ENCODE peak calls at places on chromosomes 12 and 14, in five cellular contexts. T, Q, P, X and R are unnamed samples.

GRCh38 chr14:53002576-53002975 is 51.7 kb upstream of the FERMT2 start:
- DNase-seq in T (peak), Q (no peak), P (peak), X (no peak), R (no peak)

GRCh38 chr12:22312336-22312735 is 22.2 kb downstream of the ST8SIA1 start:
- DNase-seq in T (no peak), Q (no peak), P (peak), X (no peak), R (no peak)

GRCh38 chr12:87444039-87444438 is 585.2 kb downstream of the C12orf50 start:
- DNase-seq in T (no peak), Q (no peak), P (no peak), X (no peak), R (no peak)

GRCh38 chr14:102775855-102776760 is 1.1 kb upstream of the TRAF3 start:
- DNase-seq in T (peak), Q (no peak), P (peak), X (no peak), R (no peak)

GRCh38 chr12:43551271-43551970 is 582 bp downstream of the ADAMTS20 start:
- DNase-seq in T (no peak), Q (no peak), P (no peak), X (no peak), R (no peak)

GRCh38 chr14:99633141-99633540 is 11.8 kb upstream of the HHIPL1 start:
- DNase-seq in T (no peak), Q (no peak), P (no peak), X (no peak), R (no peak)

GRCh38 chr12:84910549-84911241 is 1.9 kb downstream of the SLC6A15 start:
- DNase-seq in T (no peak), Q (no peak), P (no peak), X (no peak), R (no peak)

GRCh38 chr12:105485321-105485910 is 154.9 kb downstream of the C12orf75 start:
- DNase-seq in T (no peak), Q (no peak), P (no peak), X (no peak), R (no peak)

GRCh38 chr14:90758028-90758889 is 58.0 kb downstream of the TTC7B start:
- DNase-seq in T (peak), Q (peak), P (peak), X (peak), R (peak)

GRCh38 chr12:126558810-126559209 is 1493.6 kb downstream of the AACS start:
- DNase-seq in T (no peak), Q (no peak), P (no peak), X (no peak), R (no peak)

DNA sequence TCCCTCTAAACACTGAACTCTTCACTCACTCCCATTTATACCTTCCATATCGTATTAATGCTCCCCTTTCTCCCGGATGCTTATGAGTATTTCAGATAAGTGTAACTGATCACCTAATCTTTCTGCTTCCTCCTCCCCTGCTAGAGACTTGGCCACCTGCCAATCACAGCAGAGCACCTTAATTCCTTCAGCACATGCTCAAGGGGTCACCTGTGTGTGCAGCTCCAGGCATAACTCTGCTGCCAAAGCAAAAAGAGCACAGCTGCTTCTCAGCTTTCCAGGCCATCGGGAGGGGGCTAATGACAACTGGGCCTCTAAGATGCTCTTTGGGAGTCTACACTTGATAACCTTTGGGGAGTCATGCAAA is 106.9 kb upstream of the DYRK2 start:
- DNase-seq in T (no peak), Q (no peak), P (no peak), X (no peak), R (no peak)
- TF ChIP-seq CEBPB in T (no peak), Q (no peak), P (no peak), X (no peak), R (no peak)

GRCh38 chr12:101697197-101697929 is at the start of gene CHPT1:
- DNase-seq in T (peak), Q (peak), P (peak), X (no peak), R (no peak)
- TF ChIP-seq ZNF274 in T (no peak), Q (no peak), P (peak), X (no peak), R (no peak)

GRCh38 chr12:124640096-124640495 is 72.7 kb upstream of the NCOR2 start:
- DNase-seq in T (no peak), Q (no peak), P (no peak), X (no peak), R (no peak)
- TF ChIP-seq MAX in T (no peak), Q (no peak), P (no peak), X (no peak), R (no peak)

GRCh38 chr12:34406996-34407300 is 384.7 kb downstream of the ALG10 start:
- DNase-seq in T (no peak), Q (no peak), P (no peak), X (no peak), R (no peak)
- TF ChIP-seq CEBPB in T (no peak), Q (no peak), P (no peak), X (no peak), R (no peak)

GRCh38 chr12:53789570-53789969 is 37.8 kb upstream of the CISTR start:
- DNase-seq in T (no peak), Q (no peak), P (no peak), X (no peak), R (no peak)
- TF ChIP-seq ZNF274 in T (no peak), Q (no peak), P (no peak), X (no peak), R (no peak)

DNA sequence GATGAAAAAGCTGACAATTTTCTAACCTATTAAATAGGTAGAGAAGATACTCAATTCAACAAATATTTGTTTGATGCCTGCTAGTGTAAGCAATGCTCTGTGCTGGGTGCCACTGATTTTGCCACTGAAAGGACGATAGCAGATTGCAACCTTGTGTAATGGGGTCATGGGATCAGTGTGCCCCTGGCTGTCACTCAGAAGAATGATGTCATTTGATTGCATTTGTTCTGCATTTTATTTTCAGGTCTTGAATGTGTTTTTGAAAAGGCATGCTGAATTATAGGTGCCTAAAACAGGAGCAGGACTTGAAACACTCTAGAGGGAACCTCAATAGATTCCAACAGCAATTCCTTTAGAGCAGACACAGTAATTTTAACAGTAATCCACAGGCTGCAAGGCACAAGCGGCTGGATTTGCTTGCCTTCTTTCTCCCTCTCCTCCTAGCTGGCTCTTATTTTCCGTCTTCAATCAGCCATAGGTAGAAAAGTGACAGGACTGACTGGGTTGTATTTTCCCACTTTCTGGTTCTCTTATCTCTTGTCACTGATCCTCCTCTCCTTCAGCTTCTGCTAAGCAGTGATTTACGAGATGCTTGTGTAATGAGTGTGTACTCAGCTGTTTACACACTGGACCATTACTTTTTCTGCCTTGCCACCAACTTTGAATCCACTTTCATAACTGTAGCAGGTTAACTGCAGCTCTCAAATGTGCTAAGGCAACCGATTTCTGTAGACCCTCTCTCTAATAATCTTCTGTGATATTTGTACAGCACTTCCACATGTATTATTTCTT is 4.1 kb downstream of the PLXNC1 start:
- DNase-seq in T (no peak), Q (no peak), P (peak), X (no peak), R (no peak)
- TF ChIP-seq MAX in T (no peak), Q (no peak), P (no peak), X (no peak), R (no peak)

GRCh38 chr14:59507063-59507751 is 22.9 kb downstream of the JKAMP start:
- DNase-seq in T (peak), Q (peak), P (peak), X (peak), R (no peak)
- TF ChIP-seq CEBPB in T (no peak), Q (no peak), P (no peak), X (no peak), R (no peak)

GRCh38 chr12:2013111-2013510 is 8.9 kb upstream of the DCP1B start:
- DNase-seq in T (no peak), Q (no peak), P (no peak), X (no peak), R (no peak)
- TF ChIP-seq ZNF274 in T (no peak), Q (no peak), P (no peak), X (no peak), R (no peak)

GRCh38 chr12:5901416-5901815 is 43.6 kb downstream of the ANO2 start:
- DNase-seq in T (no peak), Q (no peak), P (no peak), X (no peak), R (no peak)

GRCh38 chr12:5900533-5901255 is 44.4 kb downstream of the ANO2 start:
- DNase-seq in T (no peak), Q (no peak), P (no peak), X (no peak), R (no peak)

GRCh38 chr12:5902736-5903135 is 42.3 kb downstream of the ANO2 start:
- DNase-seq in T (no peak), Q (no peak), P (no peak), X (no peak), R (no peak)

GRCh38 chr12:5904441-5904840 is 40.6 kb downstream of the ANO2 start:
- DNase-seq in T (no peak), Q (no peak), P (no peak), X (no peak), R (no peak)

GRCh38 chr12:5898874-5899273 is 46.2 kb downstream of the ANO2 start:
- DNase-seq in T (peak), Q (peak), P (no peak), X (no peak), R (no peak)
- TF ChIP-seq MAX in T (no peak), Q (no peak), P (no peak), X (no peak), R (no peak)